ENCODE peak calls at places on chromosome 15, in seven cellular contexts. V is neuronal stem cell, A is H9, P is IMR-90, J is mesendoderm, H is trophoblast cell, W is H1. G is an unnamed sample.

GRCh38 chr15:67501177-67501835 is 19.6 kb upstream of the C15orf61 start:
- DNase-seq in A (no peak), H (peak), P (peak), V (no peak), W (no peak), J (peak), G (peak)

GRCh38 chr15:90294601-90295269 is 29.3 kb downstream of the NGRN start:
- DNase-seq in W (no peak), V (no peak), P (no peak), A (peak), J (no peak), H (no peak), G (no peak)

GRCh38 chr15:94965593-94965992 is 734.2 kb downstream of the MCTP2 start:
- DNase-seq in V (no peak), H (no peak), P (no peak), A (no peak), J (no peak), W (no peak), G (peak)

GRCh38 chr15:40763801-40764765 is at the start of gene GCHFR:
- DNase-seq in W (no peak), V (peak), J (peak), A (peak), P (peak), H (peak), G (peak)

GRCh38 chr15:44798815-44799214 is 62.5 kb downstream of the TRIM69 start:
- DNase-seq in H (no peak), P (no peak), J (no peak), W (no peak), A (no peak), V (no peak), G (no peak)

GRCh38 chr15:90456236-90456635 is 68.2 kb downstream of the IQGAP1 start:
- DNase-seq in P (no peak), H (no peak), J (peak), W (peak), V (no peak), A (no peak), G (no peak)

GRCh38 chr15:48722764-48723661 is 77.5 kb upstream of the FBN1 start:
- DNase-seq in A (no peak), W (no peak), J (peak), V (no peak), H (peak), P (peak), G (peak)

GRCh38 chr15:42511010-42511396 is 15.6 kb downstream of the SNAP23 start:
- DNase-seq in H (peak), W (no peak), P (peak), A (no peak), J (no peak), V (no peak), G (peak)

GRCh38 chr15:96585634-96586386 is 255.3 kb downstream of the NR2F2 start:
- DNase-seq in V (no peak), A (no peak), H (no peak), J (peak), W (no peak), P (peak), G (no peak)

GRCh38 chr15:96342143-96342466 is 11.6 kb downstream of the NR2F2 start:
- DNase-seq in P (no peak), J (no peak), W (no peak), H (no peak), A (no peak), V (no peak), G (no peak)

GRCh38 chr15:61857169-61857829 is 202.9 kb downstream of the VPS13C start:
- DNase-seq in H (no peak), V (no peak), J (peak), A (no peak), P (no peak), W (no peak), G (no peak)

GRCh38 chr15:48304398-48304797 is 26.8 kb upstream of the DUT start:
- DNase-seq in W (no peak), J (peak), A (no peak), H (no peak), V (no peak), P (no peak), G (no peak)

GRCh38 chr15:60074181-60074885 is 70.2 kb downstream of the FOXB1 start:
- DNase-seq in A (no peak), P (peak), V (no peak), W (no peak), J (no peak), H (no peak), G (no peak)

GRCh38 chr15:68816795-68817303 is 3.8 kb downstream of the ANP32A start:
- DNase-seq in H (peak), P (no peak), J (no peak), V (no peak), A (no peak), W (no peak), G (peak)

GRCh38 chr15:35485411-35485810 is 60.6 kb downstream of the DPH6 start:
- DNase-seq in H (no peak), W (no peak), A (no peak), P (no peak), V (no peak), J (no peak), G (no peak)

GRCh38 chr15:79339588-79340314 is 28.8 kb downstream of the TMED3 start:
- DNase-seq in V (peak), H (peak), A (no peak), W (no peak), J (peak), P (peak), G (peak)

GRCh38 chr15:42016971-42017370 is 3.9 kb downstream of the PLA2G4E start:
- DNase-seq in W (no peak), H (no peak), P (no peak), J (no peak), A (no peak), V (no peak), G (no peak)

GRCh38 chr15:38888701-38889154 is 324.1 kb upstream of the RASGRP1 start:
- DNase-seq in J (no peak), A (no peak), P (no peak), H (peak), V (no peak), W (no peak), G (no peak)

GRCh38 chr15:43775411-43775965 is 1.3 kb downstream of the ELL3 start:
- DNase-seq in P (peak), V (no peak), A (peak), W (peak), H (peak), J (peak), G (peak)

GRCh38 chr15:39142500-39142899 is 438.4 kb upstream of the THBS1 start:
- DNase-seq in V (no peak), P (no peak), W (no peak), J (no peak), H (no peak), A (no peak), G (no peak)

GRCh38 chr15:34914316-34914715 is 55.2 kb downstream of the AQR start:
- DNase-seq in P (no peak), A (no peak), W (no peak), V (no peak), H (peak), J (peak), G (no peak)

GRCh38 chr15:69766156-69766555 is 313.5 kb downstream of the RPLP1 start:
- DNase-seq in P (no peak), H (no peak), V (no peak), A (no peak), J (no peak), W (no peak), G (no peak)

GRCh38 chr15:64162478-64162868 is 349 bp downstream of the PPIB start:
- DNase-seq in V (peak), H (no peak), P (no peak), A (no peak), W (no peak), J (no peak), G (no peak)

GRCh38 chr15:44882499-44882968 is 74.0 kb upstream of the TERB2 start:
- DNase-seq in A (no peak), W (no peak), J (no peak), P (no peak), V (no peak), H (no peak), G (no peak)

GRCh38 chr15:90710436-90710835 is 6.7 kb upstream of the BLM start:
- DNase-seq in W (no peak), H (no peak), P (no peak), J (peak), V (no peak), A (peak), G (no peak)

GRCh38 chr15:50816191-50816590 is 50.7 kb upstream of the SPPL2A start:
- DNase-seq in P (no peak), W (no peak), J (peak), A (no peak), H (peak), V (no peak), G (no peak)

GRCh38 chr15:94970831-94971230 is 739.5 kb downstream of the MCTP2 start:
- DNase-seq in V (no peak), H (no peak), W (no peak), P (no peak), A (no peak), J (no peak), G (no peak)

GRCh38 chr15:83533548-83533947 is 86.4 kb downstream of the SH3GL3 start:
- DNase-seq in W (no peak), H (no peak), P (no peak), J (no peak), V (no peak), A (no peak), G (no peak)

GRCh38 chr15:59492389-59493377 is 54.7 kb downstream of the FAM81A start:
- DNase-seq in A (peak), P (peak), H (peak), J (peak), V (peak), W (peak), G (peak)

GRCh38 chr15:25774871-25775270 is 88.3 kb downstream of the ATP10A start:
- DNase-seq in A (no peak), P (no peak), H (no peak), J (no peak), W (no peak), V (no peak), G (no peak)

GRCh38 chr15:84598993-84599392 is 1.8 kb upstream of the ZSCAN2 start:
- DNase-seq in A (peak), W (no peak), P (peak), V (no peak), H (peak), J (peak), G (peak)

GRCh38 chr15:58771621-58772235 is 626 bp downstream of the MINDY2 start:
- DNase-seq in H (peak), P (no peak), W (no peak), V (no peak), J (peak), A (peak), G (no peak)

GRCh38 chr15:32029409-32029861 is 880 bp upstream of the CHRNA7 start:
- DNase-seq in W (no peak), V (peak), A (peak), J (peak), H (no peak), P (no peak), G (no peak)

GRCh38 chr15:69451951-69452701 is 492 bp upstream of the RPLP1 start:
- DNase-seq in A (no peak), J (no peak), P (peak), V (no peak), H (peak), W (no peak), G (no peak)

GRCh38 chr15:48373855-48374421 is 42.7 kb downstream of the DUT start:
- DNase-seq in W (no peak), J (no peak), H (peak), V (no peak), A (no peak), P (peak), G (peak)

GRCh38 chr15:83372434-83372873 is 74.7 kb upstream of the SH3GL3 start:
- DNase-seq in A (no peak), J (peak), H (peak), V (no peak), W (no peak), P (no peak), G (no peak)

GRCh38 chr15:55389276-55389631 is 18.9 kb downstream of the CCPG1 start:
- DNase-seq in V (no peak), J (no peak), H (no peak), W (no peak), A (no peak), P (peak), G (peak)

GRCh38 chr15:70936326-70936725 is 43.7 kb downstream of the LRRC49 start:
- DNase-seq in P (peak), V (no peak), H (no peak), W (no peak), J (no peak), A (no peak), G (no peak)

GRCh38 chr15:52100807-52101206 is 11.8 kb downstream of the BCL2L10 start:
- DNase-seq in J (peak), V (no peak), H (peak), W (no peak), P (peak), A (no peak), G (peak)

GRCh38 chr15:24878153-24878552 is 76.6 kb upstream of the SNRPN start:
- DNase-seq in W (no peak), P (peak), V (no peak), H (no peak), J (no peak), A (no peak), G (no peak)

GRCh38 chr15:74789171-74789627 is 7.3 kb downstream of the CSK start:
- DNase-seq in A (no peak), H (no peak), V (no peak), W (no peak), J (no peak), P (no peak), G (no peak)
- H3K23ac ChIP-seq in A (no peak), H (no peak), V (peak), W (no peak), J (no peak), P (peak), G (no peak)

DNA sequence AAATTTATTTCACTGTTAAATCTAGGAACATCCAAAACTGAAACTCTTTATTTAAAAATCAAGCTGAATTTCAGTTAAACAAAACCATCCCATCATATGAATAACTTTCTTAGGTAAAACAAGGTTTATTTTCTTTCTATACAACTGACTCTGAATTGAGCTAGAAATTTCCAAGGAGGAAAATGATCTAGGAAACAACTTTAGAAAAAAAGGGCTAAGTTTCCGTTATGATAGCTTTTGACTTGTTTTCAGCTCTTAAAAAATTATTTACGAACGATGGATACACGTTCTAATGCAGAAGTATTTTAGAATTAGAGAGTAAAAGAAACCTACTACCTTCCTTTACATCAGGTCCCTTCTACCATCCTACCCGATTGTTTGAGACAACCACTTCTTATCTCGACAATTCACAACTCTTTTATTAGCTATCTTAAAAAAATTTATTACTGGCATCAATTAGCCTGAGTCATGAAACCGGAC is 1.8 kb upstream of the IGF1R start:
- DNase-seq in A (no peak), J (no peak), H (no peak), W (no peak), P (no peak), V (no peak), G (no peak)
- H3K23ac ChIP-seq in A (no peak), J (no peak), H (no peak), W (no peak), P (peak), V (no peak), G (no peak)

DNA sequence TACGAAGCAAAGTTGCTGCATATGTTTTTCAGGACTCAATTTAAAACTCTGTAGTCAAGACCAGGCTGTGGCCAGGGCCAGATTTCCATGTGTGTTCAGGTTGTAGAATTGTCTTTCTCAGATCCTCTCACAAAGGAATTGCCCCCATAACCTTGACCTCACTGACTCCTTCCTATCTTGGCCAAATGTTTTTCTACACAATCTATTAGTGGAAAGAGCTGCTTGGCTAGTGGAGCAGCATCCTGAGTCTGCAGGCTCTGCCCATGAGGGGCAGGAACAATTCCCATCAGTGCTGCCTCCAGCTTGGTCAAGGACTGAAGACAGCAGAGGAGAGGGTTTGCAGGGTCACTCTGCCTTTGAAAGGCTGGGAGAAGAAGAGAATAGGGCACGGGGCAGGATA is 6.9 kb upstream of the TBC1D21 start:
- DNase-seq in P (no peak), A (no peak), H (no peak), W (no peak), J (no peak), V (no peak), G (no peak)
- H3K23ac ChIP-seq in P (no peak), A (no peak), H (no peak), W (no peak), J (no peak), V (no peak), G (no peak)

GRCh38 chr15:93073465-93073952 is 15.5 kb downstream of the RGMA start:
- DNase-seq in A (peak), J (peak), V (no peak), P (no peak), W (no peak), H (no peak), G (no peak)
- H3K23ac ChIP-seq in A (no peak), J (peak), V (peak), P (no peak), W (no peak), H (no peak), G (no peak)

DNA sequence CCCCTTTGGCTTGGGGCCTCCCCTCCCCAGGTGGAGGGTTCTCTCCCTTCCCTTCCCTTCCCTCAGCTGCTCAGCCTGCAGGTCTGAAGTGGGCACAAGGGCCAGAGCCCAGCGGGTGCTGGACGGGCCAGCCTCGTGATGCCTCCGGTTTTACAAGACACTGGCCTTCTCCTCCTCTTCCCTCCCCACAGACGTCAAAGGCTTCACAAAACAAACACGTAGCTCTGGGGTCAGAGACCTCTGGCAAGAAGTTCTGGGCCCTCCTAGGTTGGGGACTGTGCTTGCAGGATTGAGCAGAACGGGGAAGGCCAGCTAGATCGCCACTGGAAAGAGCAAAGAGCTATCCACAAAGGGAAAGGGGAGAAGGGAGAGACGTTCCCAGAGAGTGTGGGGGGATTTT is 81.4 kb upstream of the TPM1 start:
- DNase-seq in H (no peak), P (no peak), V (no peak), A (no peak), J (no peak), W (no peak), G (no peak)
- H3K23ac ChIP-seq in H (no peak), P (no peak), V (no peak), A (no peak), J (no peak), W (no peak), G (no peak)

DNA sequence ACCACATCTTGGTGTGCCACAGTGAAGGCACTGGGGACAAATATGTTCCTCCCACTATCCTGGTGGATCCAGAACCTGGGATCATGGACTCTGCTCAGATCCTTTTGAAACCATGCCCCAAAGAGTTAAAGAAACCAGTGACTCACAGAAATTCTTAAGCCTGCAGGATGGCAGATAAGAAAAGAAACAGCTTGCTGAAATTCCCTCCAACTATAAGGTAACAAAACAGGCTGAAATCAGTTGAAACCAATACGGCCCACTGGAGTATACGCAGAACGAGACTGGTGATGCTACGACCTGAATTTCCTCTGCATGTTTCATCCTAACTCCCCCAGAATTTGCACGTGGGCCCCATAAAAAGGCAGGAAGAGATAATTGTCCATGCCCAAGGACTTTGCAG is 209.6 kb downstream of the TJP1 start:
- DNase-seq in P (peak), A (no peak), H (peak), V (no peak), W (no peak), J (peak), G (peak)
- H3K23ac ChIP-seq in P (no peak), A (no peak), H (no peak), V (no peak), W (no peak), J (no peak), G (no peak)

GRCh38 chr15:66474140-66474539 is 23.4 kb downstream of the SNAPC5 start:
- DNase-seq in J (peak), P (no peak), A (peak), H (no peak), W (peak), V (no peak), G (no peak)
- H3K23ac ChIP-seq in J (peak), P (no peak), A (no peak), H (no peak), W (no peak), V (no peak), G (no peak)